ENCODE peak calls at places on chromosome 9, in seven cellular contexts. L is NCI-H510A treated with DMSO at 0.1 percent for 48 hours; F is KBM-7; J is GM12891; U is activated T-helper 1 cell treated with anti-CD3 and anti-CD28 coated beads, Interleukin-12 subunit alpha, Interleukin-12 subunit beta, Interleukin-2, Interleukin-4 antibody, amounts not matched to agents 30 ng/mL and 10 ng/mL and 1 ng/mL, durations not matched to agents 14 hours and 24 hours and 36 hours; I is T1000; C is NCI-H2081. O is an unnamed sample.

GRCh38 chr9:113152699-113153098 is 1.9 kb downstream of the SLC31A2 start:
- DNase-seq in L (no peak), F (no peak), J (no peak), U (no peak), I (no peak), C (no peak), O (peak)

GRCh38 chr9:99259231-99259918 is 37.3 kb downstream of the SEC61B start:
- DNase-seq in L (no peak), F (no peak), J (no peak), U (peak), I (no peak), C (no peak), O (peak)

GRCh38 chr9:111036946-111037743 is 1.1 kb downstream of the LPAR1 start:
- DNase-seq in L (peak), F (peak), J (no peak), U (no peak), I (no peak), C (no peak), O (peak)

GRCh38 chr9:81266674-81267073 is 422.7 kb downstream of the TLE1 start:
- DNase-seq in L (no peak), F (no peak), J (no peak), U (no peak), I (no peak), C (no peak), O (no peak)

GRCh38 chr9:88915916-88916315 is 75.4 kb upstream of the S1PR3 start:
- DNase-seq in L (no peak), F (no peak), J (no peak), U (no peak), I (no peak), C (no peak), O (no peak)

GRCh38 chr9:101018391-101018990 is 10.0 kb upstream of the PLPPR1 start:
- DNase-seq in L (no peak), F (no peak), J (no peak), U (no peak), I (no peak), C (no peak), O (peak)

GRCh38 chr9:74940600-74940999 is 12.1 kb downstream of the C9orf40 start:
- DNase-seq in L (no peak), F (peak), J (no peak), U (no peak), I (no peak), C (peak), O (no peak)

GRCh38 chr9:92954078-92954861 is 6.9 kb downstream of the FGD3 start:
- DNase-seq in L (peak), F (peak), J (no peak), U (peak), I (no peak), C (peak), O (peak)

GRCh38 chr9:112971415-112971814 is 40.6 kb downstream of the ZNF883 start:
- DNase-seq in L (no peak), F (peak), J (no peak), U (no peak), I (no peak), C (peak), O (peak)

GRCh38 chr9:134326754-134327526 is 685 bp downstream of the RXRA start:
- DNase-seq in L (no peak), F (peak), J (no peak), U (no peak), I (no peak), C (no peak), O (peak)

GRCh38 chr9:121538221-121538620 is 38.6 kb upstream of the GGTA1 start:
- DNase-seq in L (no peak), F (peak), J (no peak), U (no peak), I (no peak), C (no peak), O (no peak)

GRCh38 chr9:81410201-81410600 is 279.1 kb downstream of the TLE1 start:
- DNase-seq in L (no peak), F (no peak), J (no peak), U (no peak), I (peak), C (no peak), O (peak)

GRCh38 chr9:88873635-88874034 is 117.6 kb upstream of the S1PR3 start:
- DNase-seq in L (no peak), F (no peak), J (no peak), U (no peak), I (no peak), C (no peak), O (no peak)

GRCh38 chr9:112970939-112971338 is 41.1 kb downstream of the ZNF883 start:
- DNase-seq in L (no peak), F (peak), J (no peak), U (no peak), I (no peak), C (no peak), O (no peak)

GRCh38 chr9:132015866-132016265 is 63.8 kb downstream of the MED27 start:
- DNase-seq in L (no peak), F (no peak), J (no peak), U (no peak), I (no peak), C (no peak), O (no peak)